ENCODE peak calls at places on chromosomes 7 and 10, in four cellular contexts. B, V, C and N are unnamed samples.

GRCh38 chr7:35676211-35676610 is 18.7 kb downstream of the HERPUD2 start:
- DNase-seq in B (no peak), V (no peak), C (no peak), N (peak)

GRCh38 chr7:37495574-37496184 is 47.0 kb upstream of the ELMO1 start:
- DNase-seq in B (no peak), V (no peak), C (no peak), N (peak)

GRCh38 chr7:22267989-22268615 is 88.9 kb downstream of the RAPGEF5 start:
- DNase-seq in B (no peak), V (no peak), C (no peak), N (no peak)

GRCh38 chr7:98808751-98809460 is 60.9 kb downstream of the TMEM130 start:
- DNase-seq in B (no peak), V (no peak), C (no peak), N (no peak)

GRCh38 chr7:51015581-51015980 is 232.9 kb upstream of the GRB10 start:
- DNase-seq in B (no peak), V (no peak), C (no peak), N (no peak)

GRCh38 chr10:48511066-48511854 is 93.6 kb downstream of the ARHGAP22 start:
- DNase-seq in B (no peak), V (no peak), C (no peak), N (no peak)

GRCh38 chr7:133560900-133561299 is 308.0 kb downstream of the EXOC4 start:
- DNase-seq in B (no peak), V (no peak), C (no peak), N (peak)

GRCh38 chr7:140213684-140214074 is 36.9 kb upstream of the KDM7A start:
- DNase-seq in B (no peak), V (no peak), C (no peak), N (peak)

GRCh38 chr7:32516551-32517082 is 21.3 kb downstream of the AVL9 start:
- DNase-seq in B (no peak), V (no peak), C (no peak), N (no peak)

GRCh38 chr10:123988694-123989093 is 97.1 kb upstream of the CPXM2 start:
- DNase-seq in B (no peak), V (no peak), C (no peak), N (no peak)

GRCh38 chr7:132055331-132056120 is 499.1 kb upstream of the PODXL start:
- DNase-seq in B (no peak), V (no peak), C (no peak), N (no peak)

GRCh38 chr10:29757551-29758297 is 123.0 kb upstream of the SVIL start:
- DNase-seq in B (no peak), V (no peak), C (peak), N (no peak)

GRCh38 chr7:75977741-75978140 is 16.7 kb downstream of the TMEM120A start:
- DNase-seq in B (peak), V (peak), C (no peak), N (no peak)

GRCh38 chr10:17475661-17476060 is 21.3 kb upstream of the ST8SIA6 start:
- DNase-seq in B (no peak), V (no peak), C (no peak), N (no peak)

GRCh38 chr7:31640329-31640728 is 46.7 kb upstream of the PPP1R17 start:
- DNase-seq in B (no peak), V (no peak), C (no peak), N (no peak)

GRCh38 chr10:133346413-133346812 is 760 bp upstream of the PRAP1 start:
- DNase-seq in B (peak), V (no peak), C (no peak), N (no peak)

GRCh38 chr7:1669954-1670893 is at the start of gene ELFN1:
- DNase-seq in B (peak), V (peak), C (peak), N (no peak)

GRCh38 chr10:35562427-35562826 is 42.7 kb upstream of the GJD4 start:
- DNase-seq in B (no peak), V (no peak), C (no peak), N (no peak)

GRCh38 chr10:35564276-35564982 is 40.7 kb upstream of the GJD4 start:
- DNase-seq in B (no peak), V (peak), C (no peak), N (peak)

GRCh38 chr10:35561670-35562069 is 43.5 kb upstream of the GJD4 start:
- DNase-seq in B (no peak), V (no peak), C (no peak), N (no peak)

GRCh38 chr10:35565602-35566061 is 39.5 kb upstream of the GJD4 start:
- DNase-seq in B (no peak), V (no peak), C (no peak), N (no peak)

DNA sequence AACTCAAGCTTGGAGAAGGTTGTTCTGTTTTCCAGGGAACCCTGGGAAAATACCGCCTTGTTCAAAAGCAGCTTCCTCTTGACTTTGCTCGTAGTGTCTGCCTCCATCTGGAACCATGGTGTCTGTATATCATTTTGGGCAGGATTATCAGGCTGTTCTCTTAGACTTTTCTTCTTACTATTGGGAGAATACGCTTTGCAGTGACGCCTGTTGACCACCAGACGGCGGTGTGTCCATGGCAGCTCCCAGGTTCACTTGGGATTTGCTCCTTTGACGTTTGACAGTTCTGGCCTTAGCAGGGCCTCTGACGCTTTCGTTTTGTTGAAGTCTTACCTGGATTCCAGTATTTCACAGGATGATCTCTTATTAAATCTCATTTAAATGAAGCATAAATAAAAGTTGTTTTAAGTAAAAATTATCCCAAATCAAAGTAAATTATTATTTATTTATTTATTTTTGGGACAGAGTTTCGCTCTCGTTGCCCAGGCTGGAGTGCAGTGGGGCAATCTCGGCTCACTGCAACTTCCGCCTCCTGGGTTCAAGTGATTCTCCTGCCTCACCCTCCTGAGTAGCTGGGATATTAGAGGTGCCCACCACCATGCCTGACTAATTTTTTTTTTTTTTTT is 41.8 kb upstream of the GJD4 start:
- DNase-seq in B (peak), V (peak), C (peak), N (peak)
- TF ChIP-seq CTCF in B (peak), V (peak), C (peak), N (peak)

GRCh38 chr10:128050117-128050516 is 76.1 kb downstream of the MKI67 start:
- DNase-seq in B (no peak), V (no peak), C (no peak), N (no peak)
- H3K4me3 ChIP-seq in B (no peak), V (no peak), C (no peak), N (no peak)

DNA sequence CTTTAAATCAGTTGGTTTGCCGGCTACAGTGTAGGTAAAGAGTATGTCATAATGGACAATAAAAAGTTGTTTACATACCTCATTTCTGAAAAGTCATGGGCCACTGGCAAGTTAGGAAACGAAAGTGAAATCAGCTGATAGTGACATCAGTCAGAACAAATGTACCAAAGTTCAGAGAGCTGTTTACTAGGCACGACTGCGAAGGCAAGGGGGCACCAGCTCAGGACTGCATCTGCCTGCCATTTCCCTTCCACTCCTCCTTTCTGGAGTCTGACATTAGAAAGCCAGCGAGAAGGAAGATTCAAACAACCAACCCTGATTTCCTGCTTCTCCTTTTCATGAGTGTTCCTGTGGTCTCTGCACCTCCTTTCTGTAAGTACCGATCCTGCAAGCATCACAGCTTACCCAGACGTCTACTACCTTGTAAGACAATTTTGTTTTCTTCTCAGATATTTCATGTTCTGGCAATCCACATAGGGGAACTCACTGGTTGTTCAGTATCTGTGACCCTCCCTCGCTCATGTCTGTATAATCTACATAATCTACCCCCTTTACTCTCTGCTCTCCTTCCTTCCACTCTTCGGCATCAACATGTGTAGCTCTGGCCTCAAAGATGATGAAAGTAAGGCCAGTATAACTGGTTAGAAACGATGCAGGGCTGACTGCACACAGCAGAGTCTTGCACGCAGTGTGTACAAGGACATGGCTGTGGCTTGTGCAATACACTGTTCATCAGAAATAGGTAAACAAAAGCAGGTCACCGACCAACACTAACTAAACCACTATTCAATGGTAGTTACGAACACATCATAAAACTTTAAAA is at the start of gene TMEM140:
- DNase-seq in B (no peak), V (no peak), C (no peak), N (peak)
- TF ChIP-seq CTCF in B (no peak), V (no peak), C (no peak), N (no peak)

GRCh38 chr10:69220510-69220909 is 378 bp downstream of the HKDC1 start:
- DNase-seq in B (no peak), V (no peak), C (no peak), N (no peak)

GRCh38 chr10:69220041-69220451 is at the start of gene HKDC1:
- DNase-seq in B (no peak), V (no peak), C (no peak), N (no peak)

GRCh38 chr10:69223028-69223342 is 2.9 kb downstream of the HKDC1 start:
- DNase-seq in B (no peak), V (no peak), C (no peak), N (no peak)

GRCh38 chr10:69224862-69225657 is 4.9 kb downstream of the HKDC1 start:
- DNase-seq in B (no peak), V (no peak), C (no peak), N (peak)

GRCh38 chr10:69222157-69223027 is 2.3 kb downstream of the HKDC1 start:
- DNase-seq in B (no peak), V (no peak), C (peak), N (peak)
- H3K4me3 ChIP-seq in B (no peak), V (no peak), C (no peak), N (peak)

GRCh38 chr7:155508372-155509024 is 37.9 kb downstream of the CNPY1 start:
- DNase-seq in B (no peak), V (no peak), C (no peak), N (no peak)

GRCh38 chr7:155510975-155511595 is 35.3 kb downstream of the CNPY1 start:
- DNase-seq in B (no peak), V (no peak), C (no peak), N (no peak)

GRCh38 chr7:155509025-155509724 is 37.2 kb downstream of the CNPY1 start:
- DNase-seq in B (no peak), V (no peak), C (no peak), N (no peak)

GRCh38 chr7:155511597-155511996 is 34.8 kb downstream of the CNPY1 start:
- DNase-seq in B (no peak), V (no peak), C (no peak), N (no peak)

DNA sequence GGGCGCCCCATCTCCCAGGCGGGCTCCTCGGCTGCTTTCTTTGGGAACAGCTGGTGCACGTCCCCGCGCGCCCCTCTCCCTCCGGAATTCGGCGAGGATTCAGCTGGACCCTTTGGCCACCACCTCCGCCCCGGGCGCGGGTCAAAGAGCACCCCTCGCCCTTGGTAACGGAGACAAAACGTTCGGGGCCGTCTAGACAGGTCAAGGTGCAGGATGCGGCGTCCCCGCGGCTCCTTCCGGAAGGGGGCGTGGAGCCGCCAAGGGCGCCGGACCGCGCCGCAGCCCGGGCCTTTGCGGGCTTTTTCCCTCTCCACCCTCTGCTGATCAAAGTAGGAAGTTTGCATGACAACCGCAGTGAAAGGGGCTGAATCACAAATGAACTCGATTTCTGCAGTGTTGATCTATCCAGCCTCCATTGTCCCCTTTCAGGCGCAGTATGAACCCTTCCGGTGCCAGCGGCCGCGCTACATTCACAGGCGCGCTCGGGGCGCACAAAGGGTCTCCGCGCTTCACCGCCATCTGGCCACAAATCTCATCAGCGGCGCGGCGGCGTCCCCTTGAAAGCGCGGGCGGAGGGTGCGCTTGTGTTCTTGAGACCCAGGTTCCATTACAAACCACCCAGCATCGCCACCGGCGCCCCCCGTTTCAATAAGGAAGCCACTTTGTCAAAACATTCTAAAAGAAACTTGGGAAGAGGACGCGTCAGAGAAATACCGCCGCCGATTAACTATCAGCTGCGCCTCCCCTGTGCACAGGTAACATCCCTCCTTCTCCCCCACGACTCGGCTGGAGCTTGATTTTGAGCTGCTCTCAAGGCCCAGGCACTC is 36.4 kb downstream of the CNPY1 start:
- DNase-seq in B (no peak), V (no peak), C (no peak), N (no peak)
- TF ChIP-seq CTCF in B (no peak), V (no peak), C (no peak), N (no peak)

GRCh38 chr10:112213836-112214235 is 30.3 kb upstream of the GPAM start:
- DNase-seq in B (no peak), V (no peak), C (no peak), N (no peak)
- H3K4me3 ChIP-seq in B (no peak), V (no peak), C (no peak), N (no peak)

GRCh38 chr7:147805996-147806576 is 784.5 kb upstream of the C7orf33 start:
- DNase-seq in B (no peak), V (no peak), C (no peak), N (no peak)
- TF ChIP-seq CTCF in B (no peak), V (no peak), C (no peak), N (no peak)